ENCODE peak calls at places on chromosomes 11 and 22, in ten cellular contexts. L is cardiac muscle cell; Y is ovary; E is stomach; S is neural progenitor cell; H is naive thymus-derived CD4-positive, alpha-beta T cell; I is A549; F is pancreas; C is kidney; D is adipocyte. K is an unnamed sample. For H3K4me1 and H3K9me3, the result is how much of the 10 kb centered on the place peaks cover.

GRCh38 chr11:67277231-67277961 is 11.1 kb downstream of the GRK2 start:
- DNase-seq in L (peak), Y (peak), E (peak), S (peak), H (peak), I (no peak), F (peak), C (peak), D (no peak), K (peak)

GRCh38 chr11:96338910-96339703 is 3.9 kb downstream of the MAML2 start:
- DNase-seq in L (no peak), Y (peak), E (no peak), S (no peak), H (peak), I (no peak), F (peak), C (no peak), D (peak), K (peak)

GRCh38 chr22:50677493-50678217 is 5.0 kb downstream of the SHANK3 start:
- DNase-seq in L (no peak), Y (no peak), E (peak), S (no peak), H (no peak), I (no peak), F (peak), C (no peak), D (no peak), K (no peak)

GRCh38 chr22:41446057-41446501 is 522 bp downstream of the TOB2 start:
- DNase-seq in L (peak), Y (peak), E (peak), S (peak), H (no peak), I (no peak), F (peak), C (peak), D (peak), K (peak)

GRCh38 chr11:67054851-67055523 is 1.7 kb upstream of the RHOD start:
- DNase-seq in L (peak), Y (peak), E (peak), S (no peak), H (no peak), I (peak), F (peak), C (no peak), D (peak), K (peak)

GRCh38 chr11:62614275-62614674 is 1.2 kb downstream of the ROM1 start:
- DNase-seq in L (no peak), Y (no peak), E (peak), S (no peak), H (no peak), I (no peak), F (no peak), C (peak), D (no peak), K (no peak)

GRCh38 chr11:133650082-133650481 is 117.8 kb upstream of the OPCML start:
- DNase-seq in L (no peak), Y (no peak), E (no peak), S (no peak), H (no peak), I (no peak), F (no peak), C (no peak), D (no peak), K (no peak)

GRCh38 chr11:59802639-59803176 is 7.9 kb downstream of the MRPL16 start:
- DNase-seq in L (peak), Y (peak), E (no peak), S (peak), H (peak), I (no peak), F (no peak), C (no peak), D (peak), K (no peak)

GRCh38 chr22:37848587-37849088 is 581 bp upstream of the EIF3L start:
- DNase-seq in L (no peak), Y (no peak), E (no peak), S (peak), H (peak), I (no peak), F (no peak), C (peak), D (peak), K (no peak)

GRCh38 chr11:32991427-32991826 is 24.3 kb upstream of the DEPDC7 start:
- DNase-seq in L (no peak), Y (no peak), E (no peak), S (no peak), H (no peak), I (no peak), F (no peak), C (no peak), D (no peak), K (no peak)

GRCh38 chr22:49186293-49186692 is 641.4 kb downstream of the BRD1 start:
- DNase-seq in L (no peak), Y (no peak), E (no peak), S (no peak), H (no peak), I (no peak), F (no peak), C (no peak), D (no peak), K (no peak)

GRCh38 chr11:65655570-65656332 is 7.0 kb downstream of the RELA start:
- DNase-seq in L (no peak), Y (peak), E (no peak), S (no peak), H (no peak), I (no peak), F (no peak), C (peak), D (no peak), K (no peak)

GRCh38 chr22:41256254-41256897 is 15.6 kb upstream of the CHADL start:
- DNase-seq in L (no peak), Y (no peak), E (no peak), S (no peak), H (no peak), I (peak), F (no peak), C (no peak), D (peak), K (no peak)

GRCh38 chr22:37186228-37186996 is 1.6 kb downstream of the C1QTNF6 start:
- DNase-seq in L (peak), Y (no peak), E (no peak), S (peak), H (peak), I (peak), F (peak), C (peak), D (peak), K (no peak)

GRCh38 chr11:66133216-66133775 is 63.2 kb downstream of the PACS1 start:
- DNase-seq in L (no peak), Y (no peak), E (no peak), S (no peak), H (no peak), I (no peak), F (no peak), C (no peak), D (no peak), K (no peak)

GRCh38 chr11:9280655-9281301 is 15.6 kb upstream of the DENND5A start:
- DNase-seq in L (peak), Y (no peak), E (peak), S (no peak), H (peak), I (no peak), F (no peak), C (no peak), D (peak), K (no peak)

GRCh38 chr11:104872393-104872792 is 25.9 kb downstream of the CASP12 start:
- DNase-seq in L (no peak), Y (no peak), E (no peak), S (no peak), H (no peak), I (no peak), F (no peak), C (no peak), D (no peak), K (no peak)

GRCh38 chr22:35150163-35151107 is 84.5 kb downstream of the ISX start:
- DNase-seq in L (peak), Y (peak), E (peak), S (peak), H (peak), I (peak), F (peak), C (no peak), D (peak), K (peak)

GRCh38 chr11:128688031-128688713 is 5.7 kb upstream of the FLI1 start:
- DNase-seq in L (no peak), Y (no peak), E (no peak), S (peak), H (no peak), I (no peak), F (peak), C (peak), D (no peak), K (no peak)

GRCh38 chr11:68632802-68633201 is 51.5 kb upstream of the GAL start:
- DNase-seq in L (peak), Y (no peak), E (peak), S (peak), H (peak), I (peak), F (no peak), C (no peak), D (peak), K (no peak)

GRCh38 chr11:11947825-11948224 is 60.6 kb downstream of the DKK3 start:
- DNase-seq in L (no peak), Y (no peak), E (no peak), S (no peak), H (no peak), I (no peak), F (no peak), C (no peak), D (no peak), K (no peak)

GRCh38 chr22:43956805-43957463 is 1.7 kb downstream of the SAMM50 start:
- DNase-seq in L (no peak), Y (no peak), E (no peak), S (no peak), H (no peak), I (no peak), F (no peak), C (no peak), D (no peak), K (no peak)

GRCh38 chr22:50513175-50513574 is 5.2 kb downstream of the NCAPH2 start:
- DNase-seq in L (no peak), Y (no peak), E (no peak), S (no peak), H (no peak), I (no peak), F (no peak), C (no peak), D (no peak), K (no peak)

GRCh38 chr11:64146036-64146943 is 19.6 kb downstream of the MACROD1 start:
- DNase-seq in L (peak), Y (no peak), E (peak), S (peak), H (peak), I (peak), F (peak), C (no peak), D (peak), K (no peak)

GRCh38 chr22:35191412-35191811 is 65.9 kb upstream of the HMGXB4 start:
- DNase-seq in L (no peak), Y (no peak), E (no peak), S (no peak), H (no peak), I (no peak), F (no peak), C (no peak), D (peak), K (no peak)

GRCh38 chr11:67060111-67060522 is 3.5 kb downstream of the RHOD start:
- DNase-seq in L (no peak), Y (no peak), E (no peak), S (no peak), H (no peak), I (peak), F (no peak), C (no peak), D (no peak), K (no peak)

GRCh38 chr11:31325162-31325561 is 44.4 kb downstream of the DCDC1 start:
- DNase-seq in L (no peak), Y (no peak), E (no peak), S (no peak), H (no peak), I (no peak), F (no peak), C (no peak), D (peak), K (no peak)

GRCh38 chr22:40491990-40492631 is 121.7 kb downstream of the SGSM3 start:
- DNase-seq in L (peak), Y (no peak), E (no peak), S (no peak), H (peak), I (no peak), F (no peak), C (no peak), D (no peak), K (no peak)

GRCh38 chr22:26781591-26781990 is 124.2 kb downstream of the MIAT start:
- DNase-seq in L (peak), Y (no peak), E (no peak), S (peak), H (no peak), I (no peak), F (no peak), C (no peak), D (no peak), K (no peak)

DNA sequence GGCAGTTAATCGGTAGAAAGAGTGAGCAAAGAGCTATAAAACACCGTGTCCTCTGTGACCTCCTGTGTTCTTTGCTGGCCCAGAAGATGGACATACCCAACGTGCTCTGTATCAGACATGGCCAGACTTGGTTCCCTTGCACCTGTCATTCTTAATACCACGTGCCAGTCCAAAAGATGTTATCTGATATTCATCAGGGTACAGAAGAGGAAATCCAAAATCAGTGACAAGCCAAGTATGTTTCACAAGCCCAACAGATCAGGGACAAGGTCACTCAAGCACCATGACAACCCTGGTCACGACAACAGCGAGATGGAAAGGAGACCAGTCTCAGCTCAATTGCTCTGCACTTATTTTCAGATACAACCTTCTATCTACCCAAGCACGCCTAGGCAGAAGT is 3.4 kb downstream of the LRP4 start:
- DNase-seq in L (no peak), Y (no peak), E (no peak), S (no peak), H (no peak), I (no peak), F (no peak), C (no peak), D (no peak), K (no peak)
- H3K4me1 ChIP-seq in L (under half), Y (under half), E (under half), S (under half), H (under half), I (under half), F (under half), C (under half), D (under half), K (under half)

GRCh38 chr11:50412832-50413231 is 380.2 kb downstream of the OR4C45 start:
- DNase-seq in L (no peak), Y (no peak), E (no peak), S (no peak), H (no peak), I (no peak), F (no peak), C (no peak), D (no peak), K (no peak)
- H3K9me3 ChIP-seq in L (under half), Y (under half), E (half or more), S (half or more), H (under half), I (under half), F (under half), C (under half), D (under half), K (half or more)

GRCh38 chr11:43920598-43921419 is 21.6 kb upstream of the C11orf96 start:
- DNase-seq in L (no peak), Y (peak), E (peak), S (no peak), H (no peak), I (peak), F (no peak), C (no peak), D (peak), K (no peak)

GRCh38 chr11:43919852-43920597 is 22.4 kb upstream of the C11orf96 start:
- DNase-seq in L (no peak), Y (peak), E (no peak), S (no peak), H (no peak), I (no peak), F (no peak), C (no peak), D (no peak), K (no peak)

GRCh38 chr11:43916621-43917020 is 25.8 kb upstream of the C11orf96 start:
- DNase-seq in L (peak), Y (no peak), E (no peak), S (no peak), H (no peak), I (no peak), F (no peak), C (no peak), D (no peak), K (no peak)

GRCh38 chr11:43918662-43919061 is 23.8 kb upstream of the C11orf96 start:
- DNase-seq in L (no peak), Y (no peak), E (no peak), S (no peak), H (no peak), I (no peak), F (no peak), C (no peak), D (no peak), K (no peak)

GRCh38 chr11:43917851-43918250 is 24.6 kb upstream of the C11orf96 start:
- DNase-seq in L (no peak), Y (no peak), E (no peak), S (no peak), H (no peak), I (no peak), F (no peak), C (no peak), D (no peak), K (no peak)
- H3K4me1 ChIP-seq in L (under half), Y (under half), E (under half), S (under half), H (under half), I (under half), F (under half), C (under half), D (under half), K (under half)

GRCh38 chr11:99884750-99885149 is 802.3 kb upstream of the ARHGAP42 start:
- DNase-seq in L (no peak), Y (no peak), E (no peak), S (no peak), H (no peak), I (no peak), F (no peak), C (no peak), D (no peak), K (no peak)
- H3K9me3 ChIP-seq in L (under half), Y (under half), E (under half), S (under half), H (under half), I (under half), F (under half), C (under half), D (under half), K (under half)

DNA sequence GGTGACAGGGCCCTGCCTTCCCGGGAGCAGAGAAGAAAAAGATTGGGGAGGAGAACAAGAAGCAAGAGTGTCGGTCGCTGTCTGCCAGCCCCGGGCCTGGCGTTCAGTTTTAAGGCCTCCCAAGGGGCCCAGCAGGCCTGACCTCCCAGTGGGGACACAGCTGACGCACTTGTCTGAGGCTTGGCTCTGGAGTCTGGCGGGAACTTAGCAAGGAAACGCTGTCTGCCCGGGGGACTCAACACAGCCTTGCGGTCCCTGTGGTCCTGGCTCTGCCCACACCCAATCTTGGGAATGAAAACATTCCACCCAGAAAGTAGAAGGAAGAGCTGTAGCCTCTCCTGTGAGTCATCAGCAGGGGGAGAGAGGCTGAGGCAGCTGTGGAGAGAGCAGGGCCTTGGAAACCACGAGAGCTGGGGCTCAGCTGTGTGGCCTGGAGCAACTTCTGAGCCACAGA is 54.4 kb downstream of the TRAF6 start:
- DNase-seq in L (peak), Y (peak), E (peak), S (peak), H (no peak), I (peak), F (peak), C (peak), D (peak), K (peak)
- H3K4me1 ChIP-seq in L (under half), Y (under half), E (under half), S (under half), H (under half), I (under half), F (under half), C (under half), D (under half), K (under half)

DNA sequence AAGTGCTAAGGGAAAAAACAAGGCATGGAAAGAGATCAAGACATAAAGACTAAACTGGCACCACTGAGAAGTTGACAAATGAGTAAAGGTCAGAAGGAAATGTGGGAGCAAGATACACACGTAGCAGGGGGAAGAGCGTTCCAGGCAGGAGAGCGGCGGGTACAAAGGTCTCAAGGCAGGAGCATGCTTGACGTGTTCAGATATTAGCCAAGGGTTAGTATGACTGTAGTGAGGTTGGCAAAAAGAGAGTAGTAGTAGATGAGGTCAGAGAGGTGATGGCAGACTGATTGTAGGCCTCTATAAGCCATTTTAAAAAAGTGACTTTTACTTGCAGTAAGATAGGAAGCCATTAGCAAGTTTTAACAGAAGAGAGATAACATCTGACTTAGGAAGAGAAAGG is 9.9 kb downstream of the SYT9 start:
- DNase-seq in L (no peak), Y (no peak), E (no peak), S (no peak), H (no peak), I (no peak), F (no peak), C (no peak), D (no peak), K (no peak)
- H3K9me3 ChIP-seq in L (under half), Y (under half), E (under half), S (under half), H (under half), I (under half), F (under half), C (under half), D (under half), K (under half)

GRCh38 chr22:23272834-23273233 is 92.5 kb downstream of the BCR start:
- DNase-seq in L (no peak), Y (no peak), E (no peak), S (no peak), H (no peak), I (no peak), F (peak), C (peak), D (no peak), K (no peak)

GRCh38 chr22:23274146-23274526 is 93.8 kb downstream of the BCR start:
- DNase-seq in L (no peak), Y (no peak), E (no peak), S (no peak), H (no peak), I (no peak), F (no peak), C (no peak), D (no peak), K (no peak)

GRCh38 chr22:23272371-23272770 is 92.1 kb downstream of the BCR start:
- DNase-seq in L (no peak), Y (no peak), E (no peak), S (no peak), H (no peak), I (no peak), F (peak), C (peak), D (no peak), K (no peak)

GRCh38 chr22:23274891-23275694 is 94.8 kb downstream of the BCR start:
- DNase-seq in L (no peak), Y (no peak), E (no peak), S (no peak), H (no peak), I (no peak), F (no peak), C (peak), D (no peak), K (no peak)

GRCh38 chr22:23273445-23274145 is 93.3 kb downstream of the BCR start:
- DNase-seq in L (no peak), Y (no peak), E (no peak), S (no peak), H (no peak), I (no peak), F (peak), C (no peak), D (no peak), K (no peak)
- H3K4me1 ChIP-seq in L (under half), Y (under half), E (under half), S (under half), H (under half), I (under half), F (under half), C (under half), D (under half), K (under half)

GRCh38 chr11:2644844-2645778 is 54.7 kb downstream of the KCNQ1OT1 start:
- DNase-seq in L (no peak), Y (no peak), E (no peak), S (no peak), H (no peak), I (no peak), F (no peak), C (no peak), D (no peak), K (no peak)
- H3K9me3 ChIP-seq in L (under half), Y (under half), E (half or more), S (half or more), H (half or more), I (half or more), F (under half), C (under half), D (half or more), K (under half)

DNA sequence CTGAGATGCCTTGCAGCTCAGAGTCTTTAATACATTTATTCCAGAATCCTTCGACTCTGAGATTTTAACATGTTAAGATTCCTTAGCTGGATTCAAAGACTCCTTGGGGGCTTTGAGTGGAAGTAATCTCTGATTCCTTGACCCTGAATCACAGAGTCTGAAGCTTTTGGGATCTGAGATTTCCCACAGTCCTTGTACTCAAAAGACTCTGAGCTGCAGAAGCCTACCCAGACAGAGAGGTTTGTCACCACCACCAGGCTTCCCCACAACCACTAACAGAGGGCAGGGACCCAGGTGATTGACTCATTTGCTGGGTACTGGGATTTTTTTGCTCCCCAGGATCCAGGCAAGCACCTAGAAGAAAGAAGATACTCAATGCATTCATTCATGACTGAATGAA is 1.4 kb upstream of the SERPINH1 start:
- DNase-seq in L (no peak), Y (no peak), E (no peak), S (no peak), H (no peak), I (no peak), F (no peak), C (no peak), D (peak), K (no peak)
- H3K4me1 ChIP-seq in L (half or more), Y (under half), E (half or more), S (half or more), H (under half), I (half or more), F (under half), C (under half), D (half or more), K (under half)

K was measured in left lung.